ENCODE peak calls at places on chromosomes 13 and 19, in seven cellular contexts. K is cardiac muscle cell; Z is CD8-positive, alpha-beta T cell; U is fibroblast of lung; X is HL-60; Y is astrocyte of the spinal cord; R is tibial nerve. Q is an unnamed sample.

GRCh38 chr13:74647211-74647610 is 513.0 kb upstream of the KLF12 start:
- DNase-seq in X (no peak), R (no peak), U (no peak), Y (no peak), Z (no peak), K (no peak), Q (no peak)

GRCh38 chr13:78689011-78689410 is 30.1 kb upstream of the OBI1 start:
- DNase-seq in Z (no peak), U (no peak), K (peak), Y (no peak), X (no peak), R (no peak), Q (no peak)

GRCh38 chr13:45456196-45456972 is 8.4 kb upstream of the COG3 start:
- DNase-seq in Y (peak), U (peak), Z (no peak), R (no peak), K (peak), X (no peak), Q (no peak)

GRCh38 chr13:113616991-113617749 is 32.6 kb downstream of the TFDP1 start:
- DNase-seq in K (peak), U (peak), Y (peak), Z (no peak), R (no peak), X (peak), Q (no peak)

GRCh38 chr13:101941095-101941777 is 460.6 kb downstream of the FGF14 start:
- DNase-seq in X (no peak), K (no peak), U (peak), Z (no peak), R (no peak), Y (peak), Q (no peak)

GRCh38 chr19:48455171-48455907 is at the start of gene KCNJ14:
- DNase-seq in K (no peak), X (no peak), U (no peak), R (no peak), Y (no peak), Z (no peak), Q (no peak)

GRCh38 chr19:13155472-13156284 is 5.5 kb downstream of the IER2 start:
- DNase-seq in Y (peak), K (peak), Z (peak), X (peak), U (peak), R (peak), Q (no peak)

GRCh38 chr19:15122331-15123030 is 15.3 kb downstream of the SYDE1 start:
- DNase-seq in K (no peak), U (no peak), Z (no peak), X (no peak), R (no peak), Y (no peak), Q (no peak)

GRCh38 chr13:99916366-99917103 is 55.0 kb downstream of the ZIC5 start:
- DNase-seq in K (peak), Y (peak), R (peak), U (peak), X (peak), Z (no peak), Q (peak)

GRCh38 chr19:56623006-56623405 is 20.0 kb upstream of the SMIM17 start:
- DNase-seq in Z (no peak), X (no peak), R (no peak), Y (no peak), U (no peak), K (no peak), Q (no peak)

GRCh38 chr19:11234486-11235075 is 4.8 kb upstream of the ANGPTL8 start:
- DNase-seq in Z (no peak), U (no peak), Y (no peak), K (no peak), X (no peak), R (no peak), Q (no peak)

GRCh38 chr19:38266070-38266469 is 1.7 kb downstream of the SPINT2 start:
- DNase-seq in Z (no peak), K (no peak), R (no peak), U (no peak), Y (no peak), X (no peak), Q (no peak)

GRCh38 chr19:18636969-18637629 is at the start of gene KLHL26:
- DNase-seq in Y (no peak), K (no peak), R (no peak), Z (peak), U (no peak), X (no peak), Q (no peak)

GRCh38 chr13:50526771-50527567 is 316.5 kb downstream of the DLEU7 start:
- DNase-seq in R (no peak), K (no peak), Y (no peak), X (no peak), U (no peak), Z (no peak), Q (no peak)

GRCh38 chr13:60583196-60583908 is 186.3 kb downstream of the TDRD3 start:
- DNase-seq in X (peak), Z (no peak), K (peak), Y (peak), U (peak), R (peak), Q (peak)

GRCh38 chr13:101140087-101140770 is 276.1 kb downstream of the NALCN start:
- DNase-seq in U (no peak), X (no peak), Z (no peak), Y (no peak), K (no peak), R (no peak), Q (no peak)

GRCh38 chr13:101382701-101383100 is 33.6 kb downstream of the NALCN start:
- DNase-seq in R (no peak), Z (no peak), X (no peak), Y (no peak), U (no peak), K (no peak), Q (no peak)

GRCh38 chr13:47822036-47822435 is 179.0 kb downstream of the SUCLA2 start:
- DNase-seq in R (no peak), U (no peak), Y (no peak), Z (no peak), X (no peak), K (no peak), Q (no peak)

GRCh38 chr19:45599286-45599685 is 2.7 kb downstream of the GPR4 start:
- DNase-seq in X (no peak), R (no peak), Z (no peak), Y (no peak), U (no peak), K (no peak), Q (no peak)

GRCh38 chr13:42405665-42406390 is 133.9 kb downstream of the AKAP11 start:
- DNase-seq in X (no peak), R (no peak), Y (peak), Z (no peak), K (peak), U (peak), Q (no peak)

GRCh38 chr19:14159059-14159458 is 22.7 kb upstream of the ASF1B start:
- DNase-seq in X (no peak), Z (no peak), K (no peak), Y (no peak), U (no peak), R (no peak), Q (no peak)

GRCh38 chr19:7442423-7442822 is 46.4 kb downstream of the PEX11G start:
- DNase-seq in R (no peak), U (no peak), Y (no peak), K (peak), X (no peak), Z (no peak), Q (no peak)

GRCh38 chr19:19460258-19460731 is 54.8 kb downstream of the GATAD2A start:
- DNase-seq in Y (no peak), Z (peak), X (peak), R (no peak), U (no peak), K (no peak), Q (no peak)

GRCh38 chr19:10687518-10688288 is 13.5 kb upstream of the QTRT1 start:
- DNase-seq in Y (no peak), K (no peak), X (no peak), R (no peak), Z (no peak), U (no peak), Q (no peak)

GRCh38 chr13:111215081-111216047 is 100.3 kb downstream of the ARHGEF7 start:
- DNase-seq in K (no peak), X (no peak), U (no peak), Z (no peak), R (no peak), Y (no peak), Q (no peak)

GRCh38 chr13:86368924-86369323 is 569.7 kb upstream of the SLITRK6 start:
- DNase-seq in R (no peak), Y (no peak), X (no peak), K (no peak), Z (no peak), U (no peak), Q (no peak)

GRCh38 chr19:13101590-13102415 is 855 bp downstream of the LYL1 start:
- DNase-seq in Y (no peak), Z (no peak), K (no peak), U (no peak), X (no peak), R (no peak), Q (no peak)

GRCh38 chr19:49683814-49684250 is 5.6 kb upstream of the ADM5 start:
- DNase-seq in X (no peak), K (no peak), U (no peak), R (no peak), Z (no peak), Y (no peak), Q (no peak)

GRCh38 chr19:49684983-49685553 is 4.3 kb upstream of the ADM5 start:
- DNase-seq in U (no peak), R (no peak), Z (no peak), Y (no peak), K (no peak), X (no peak), Q (no peak)

GRCh38 chr19:49685845-49686332 is 3.5 kb upstream of the ADM5 start:
- DNase-seq in R (no peak), X (no peak), U (no peak), Y (no peak), K (no peak), Z (no peak), Q (no peak)

GRCh38 chr19:49682274-49682673 is 5.2 kb downstream of the PRMT1 start:
- DNase-seq in X (no peak), K (no peak), Z (no peak), Y (no peak), R (no peak), U (no peak), Q (no peak)

DNA sequence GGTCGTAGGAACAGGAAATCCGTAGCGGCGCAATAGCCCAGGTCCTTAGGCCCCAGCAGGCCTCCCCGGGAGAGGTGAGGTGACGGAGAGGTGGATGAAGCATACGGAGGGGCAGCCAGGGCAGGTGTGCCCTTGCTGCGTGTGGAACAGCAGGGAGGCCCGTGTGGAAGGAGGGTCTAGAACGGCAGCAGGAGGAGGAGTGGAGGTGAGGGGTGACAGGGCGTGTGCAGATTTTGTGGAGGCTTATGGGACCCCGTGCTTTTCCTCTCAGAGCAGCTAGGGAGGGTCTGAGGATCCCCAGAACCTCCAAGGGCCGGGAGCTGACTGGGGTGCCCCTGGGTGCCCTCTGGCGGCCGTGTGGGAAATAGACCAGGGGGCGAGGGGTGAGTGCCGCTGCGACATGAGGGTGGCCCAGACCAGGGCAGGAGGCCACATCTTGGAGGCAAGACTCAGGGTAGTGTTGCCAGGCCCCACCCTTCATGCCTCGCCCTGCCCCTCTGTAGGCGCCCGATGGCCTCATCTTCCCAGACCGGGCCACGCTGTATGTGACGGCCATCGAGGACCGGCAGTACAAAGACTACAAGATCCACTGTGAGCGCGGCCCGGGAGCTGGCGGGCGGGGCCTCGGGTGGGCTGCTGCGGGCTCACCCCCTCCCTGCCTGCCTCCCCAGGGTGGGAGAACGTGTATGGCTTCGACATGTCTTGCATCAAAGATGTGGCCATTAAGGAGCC is 5.0 kb upstream of the ADM5 start:
- DNase-seq in R (no peak), X (no peak), Z (no peak), U (no peak), Y (no peak), K (no peak), Q (no peak)
- TF ChIP-seq CTCF in R (no peak), X (peak), Z (no peak), U (peak), Y (peak), K (peak), Q (peak)

GRCh38 chr13:37076818-37077217 is 17.3 kb upstream of the SUPT20H start:
- DNase-seq in R (no peak), U (no peak), K (no peak), X (no peak), Y (no peak), Z (no peak), Q (no peak)

GRCh38 chr13:37070956-37071355 is 11.5 kb upstream of the SUPT20H start:
- DNase-seq in K (no peak), U (peak), Z (no peak), X (no peak), Y (no peak), R (no peak), Q (no peak)

GRCh38 chr13:37075164-37075563 is 15.7 kb upstream of the SUPT20H start:
- DNase-seq in K (no peak), R (no peak), U (no peak), Y (no peak), Z (no peak), X (no peak), Q (no peak)

GRCh38 chr13:37072024-37072423 is 12.5 kb upstream of the SUPT20H start:
- DNase-seq in U (no peak), K (no peak), Y (no peak), Z (no peak), X (no peak), R (no peak), Q (no peak)

GRCh38 chr13:37074703-37075102 is 15.2 kb upstream of the SUPT20H start:
- DNase-seq in K (peak), Y (peak), X (no peak), Z (no peak), R (no peak), U (peak), Q (no peak)
- TF ChIP-seq CTCF in K (peak), Y (peak), X (no peak), Z (peak), R (peak), U (no peak), Q (peak)

DNA sequence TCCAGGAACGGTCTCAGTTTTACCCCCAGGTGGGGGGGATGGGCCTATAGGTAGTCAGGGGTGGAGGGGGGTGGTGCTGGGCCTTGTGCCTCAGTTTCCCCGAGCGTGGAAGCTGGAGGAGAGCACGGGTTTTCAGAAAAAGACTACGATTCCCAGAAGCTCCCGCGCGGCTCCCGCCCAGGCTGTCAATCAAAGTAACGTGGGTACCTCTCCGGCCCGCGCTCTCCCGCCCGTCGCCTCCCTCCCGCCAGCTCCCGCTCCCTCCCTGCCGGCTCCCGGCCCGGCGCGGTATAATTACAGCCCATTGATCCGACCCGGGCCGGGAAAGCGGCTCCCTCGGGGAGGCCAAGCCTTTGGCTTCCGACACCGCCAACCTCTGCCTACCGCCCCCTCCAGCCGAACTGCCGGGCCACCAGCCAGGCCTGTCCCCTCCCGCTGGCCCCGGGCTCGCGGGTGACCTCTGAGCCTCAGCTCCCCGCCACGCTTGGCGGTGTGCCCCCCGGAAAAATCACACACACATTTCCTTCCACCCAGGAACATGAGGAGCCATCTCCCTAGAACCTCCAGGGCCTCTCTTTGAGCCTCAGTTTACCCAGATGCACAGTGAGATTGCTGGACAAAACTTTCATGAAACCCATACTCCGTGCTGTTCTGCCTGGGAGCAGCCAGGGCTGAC is 7.2 kb upstream of the TLE2 start:
- DNase-seq in X (peak), R (peak), Y (peak), U (peak), Z (peak), K (peak), Q (peak)
- TF ChIP-seq CTCF in X (no peak), R (no peak), Y (no peak), U (no peak), Z (no peak), K (no peak), Q (no peak)

DNA sequence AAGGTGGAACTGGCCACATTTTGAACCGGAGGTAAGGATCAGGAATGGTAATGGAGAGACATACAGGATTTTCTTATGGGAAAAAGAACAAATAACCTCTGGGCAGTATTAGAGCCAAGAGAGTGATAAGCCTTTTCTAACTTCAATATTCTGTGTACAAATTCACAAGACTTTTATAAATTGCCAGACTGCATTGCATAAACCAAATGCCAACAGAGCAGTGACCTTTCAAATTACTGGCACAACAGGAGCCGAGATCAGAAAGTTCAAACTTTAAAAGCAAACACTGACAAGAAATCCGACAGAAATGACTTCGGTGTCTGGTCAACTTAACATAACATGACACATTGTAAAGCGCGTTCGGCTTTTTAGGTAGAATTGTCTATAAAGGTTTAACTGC is 737.1 kb downstream of the GPC5 start:
- DNase-seq in Y (no peak), K (no peak), U (no peak), Z (no peak), X (no peak), R (no peak), Q (no peak)
- TF ChIP-seq CTCF in Y (no peak), K (no peak), U (no peak), Z (no peak), X (no peak), R (no peak), Q (no peak)

GRCh38 chr19:2724148-2724557 is 3.0 kb upstream of the DIRAS1 start:
- DNase-seq in K (no peak), Y (no peak), Z (no peak), X (no peak), R (no peak), U (no peak), Q (no peak)

GRCh38 chr19:2728783-2729387 is 7.7 kb upstream of the DIRAS1 start:
- DNase-seq in R (no peak), U (no peak), X (no peak), Z (no peak), Y (no peak), K (no peak), Q (no peak)

GRCh38 chr19:2726160-2726855 is 5.1 kb upstream of the DIRAS1 start:
- DNase-seq in Y (no peak), X (no peak), R (no peak), Z (no peak), U (no peak), K (no peak), Q (no peak)

GRCh38 chr19:2727640-2727944 is 6.4 kb upstream of the DIRAS1 start:
- DNase-seq in U (no peak), X (no peak), R (no peak), Y (no peak), Z (no peak), K (no peak), Q (no peak)

DNA sequence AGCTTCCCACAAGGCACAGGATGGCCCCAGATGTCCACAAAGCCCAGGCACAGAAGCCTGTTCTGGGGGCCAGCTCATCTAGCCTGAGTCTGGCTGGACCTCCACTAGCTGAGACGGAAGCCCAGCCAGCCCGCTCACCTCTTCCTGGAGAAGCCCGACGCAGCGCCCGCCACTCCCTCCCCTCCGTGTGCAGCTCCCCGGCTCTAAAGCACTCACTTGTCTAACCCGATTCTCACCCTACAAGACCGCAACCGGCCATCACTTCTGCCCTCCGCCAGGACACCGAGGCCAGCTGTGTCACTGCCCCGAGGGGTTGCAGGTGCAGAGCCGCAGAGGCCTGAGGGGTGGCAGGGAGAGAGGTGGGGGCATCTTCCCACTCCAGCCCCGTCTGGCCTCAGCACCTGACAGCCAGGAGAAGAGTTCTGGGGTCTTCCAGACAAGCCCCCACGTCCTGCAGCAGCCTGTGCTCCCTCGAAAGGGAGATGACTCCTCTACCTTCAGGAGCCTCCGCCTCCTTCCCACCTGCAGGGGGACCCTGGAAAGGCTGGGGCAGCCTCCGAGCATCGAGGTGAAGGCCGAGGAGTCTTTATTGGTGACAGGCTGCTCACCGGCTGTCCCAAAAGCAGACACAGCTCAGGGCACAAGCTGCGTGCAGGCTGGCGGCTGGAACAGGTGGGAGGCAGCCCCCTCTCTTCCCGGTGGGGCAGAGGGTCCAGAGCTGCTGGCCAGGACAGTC is 5.9 kb upstream of the DIRAS1 start:
- DNase-seq in U (no peak), R (no peak), Y (no peak), X (no peak), Z (no peak), K (no peak), Q (no peak)
- TF ChIP-seq CTCF in U (no peak), R (no peak), Y (no peak), X (no peak), Z (no peak), K (no peak), Q (no peak)

GRCh38 chr13:28603033-28603664 is 55.8 kb upstream of the POMP start:
- DNase-seq in X (no peak), U (no peak), K (no peak), R (no peak), Y (no peak), Z (no peak), Q (no peak)
- TF ChIP-seq CTCF in X (no peak), U (no peak), K (no peak), R (no peak), Y (no peak), Z (no peak), Q (no peak)

Q was measured in AG09309.